ENCODE peak calls at places on chromosomes 6 and 20, in four cellular contexts. One of them, this sample, is unnamed.

GRCh38 chr6:8057793-8058192 is 6.4 kb downstream of the BLOC1S5 start:
- DNase-seq in K562: no peak
- DNase-seq in HepG2: no peak
- DNase-seq in GM12878: no peak
- DNase-seq in this sample: no peak

GRCh38 chr6:79384845-79385244 is 150.4 kb upstream of the HMGN3 start:
- DNase-seq in K562: no peak
- DNase-seq in HepG2: no peak
- DNase-seq in GM12878: no peak
- DNase-seq in this sample: no peak

GRCh38 chr6:134925800-134926199 is 24.1 kb downstream of the ALDH8A1 start:
- DNase-seq in HepG2: no peak
- DNase-seq in K562: no peak
- DNase-seq in GM12878: no peak
- DNase-seq in this sample: no peak

GRCh38 chr20:57531986-57532566 is 7.1 kb upstream of the CTCFL start:
- DNase-seq in HepG2: peak
- DNase-seq in GM12878: no peak
- DNase-seq in K562: no peak
- DNase-seq in this sample: no peak

GRCh38 chr6:155234687-155235543 is 28.9 kb upstream of the CLDN20 start:
- DNase-seq in K562: no peak
- DNase-seq in GM12878: no peak
- DNase-seq in HepG2: no peak
- DNase-seq in this sample: no peak

GRCh38 chr6:96345501-96345900 is 176.1 kb upstream of the UFL1 start:
- DNase-seq in HepG2: no peak
- DNase-seq in GM12878: no peak
- DNase-seq in K562: no peak
- DNase-seq in this sample: no peak

GRCh38 chr6:151229401-151230276 is 10.1 kb upstream of the AKAP12 start:
- DNase-seq in GM12878: no peak
- DNase-seq in HepG2: no peak
- DNase-seq in K562: peak
- DNase-seq in this sample: no peak

GRCh38 chr6:37381579-37381978 is 27.8 kb downstream of the RNF8 start:
- DNase-seq in GM12878: peak
- DNase-seq in K562: peak
- DNase-seq in HepG2: peak
- DNase-seq in this sample: peak

GRCh38 chr6:55276745-55277627 is 50.3 kb upstream of the GFRAL start:
- DNase-seq in HepG2: peak
- DNase-seq in GM12878: no peak
- DNase-seq in K562: peak
- DNase-seq in this sample: peak

GRCh38 chr20:5448449-5449118 is 131.8 kb upstream of the PROKR2 start:
- DNase-seq in K562: peak
- DNase-seq in GM12878: no peak
- DNase-seq in HepG2: peak
- DNase-seq in this sample: peak

GRCh38 chr20:33769032-33769431 is 37.2 kb downstream of the ZNF341 start:
- DNase-seq in HepG2: no peak
- DNase-seq in GM12878: no peak
- DNase-seq in K562: no peak
- DNase-seq in this sample: no peak

GRCh38 chr20:63628246-63628975 is 1.5 kb upstream of the GMEB2 start:
- DNase-seq in HepG2: peak
- DNase-seq in GM12878: peak
- DNase-seq in K562: peak
- DNase-seq in this sample: no peak

GRCh38 chr6:108408453-108408852 is 113.6 kb downstream of the AFG1L start:
- DNase-seq in GM12878: no peak
- DNase-seq in HepG2: peak
- DNase-seq in K562: no peak
- DNase-seq in this sample: no peak

GRCh38 chr6:143236151-143236788 is 175.6 kb downstream of the AIG1 start:
- DNase-seq in K562: no peak
- DNase-seq in HepG2: no peak
- DNase-seq in GM12878: no peak
- DNase-seq in this sample: peak

DNA sequence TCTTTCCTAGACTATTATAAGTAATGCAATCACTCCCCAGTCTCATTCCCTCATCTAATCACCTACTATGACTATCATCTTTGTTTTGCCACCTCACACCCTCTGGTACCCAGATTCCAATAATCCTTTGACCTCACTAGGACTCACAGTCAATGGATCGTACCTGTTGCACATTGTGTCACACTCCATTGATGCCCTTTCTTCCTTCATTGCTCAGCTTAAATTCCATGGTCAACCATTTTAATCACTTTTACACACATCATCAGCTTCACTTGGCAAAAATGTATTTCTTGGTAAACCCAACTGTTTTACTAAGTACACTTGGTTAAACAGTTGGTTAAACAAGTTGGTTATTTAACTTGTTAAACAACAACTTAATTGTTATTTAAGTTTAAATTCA is 44.0 kb downstream of the CEP162 start:
- DNase-seq in K562: no peak
- DNase-seq in HepG2: no peak
- DNase-seq in GM12878: no peak
- DNase-seq in this sample: no peak
- TF ChIP-seq NR2C2 in K562: no peak
- TF ChIP-seq NR2C2 in HepG2: no peak
- TF ChIP-seq NR2C2 in GM12878: no peak
- TF ChIP-seq NR2C2 in this sample: no peak

DNA sequence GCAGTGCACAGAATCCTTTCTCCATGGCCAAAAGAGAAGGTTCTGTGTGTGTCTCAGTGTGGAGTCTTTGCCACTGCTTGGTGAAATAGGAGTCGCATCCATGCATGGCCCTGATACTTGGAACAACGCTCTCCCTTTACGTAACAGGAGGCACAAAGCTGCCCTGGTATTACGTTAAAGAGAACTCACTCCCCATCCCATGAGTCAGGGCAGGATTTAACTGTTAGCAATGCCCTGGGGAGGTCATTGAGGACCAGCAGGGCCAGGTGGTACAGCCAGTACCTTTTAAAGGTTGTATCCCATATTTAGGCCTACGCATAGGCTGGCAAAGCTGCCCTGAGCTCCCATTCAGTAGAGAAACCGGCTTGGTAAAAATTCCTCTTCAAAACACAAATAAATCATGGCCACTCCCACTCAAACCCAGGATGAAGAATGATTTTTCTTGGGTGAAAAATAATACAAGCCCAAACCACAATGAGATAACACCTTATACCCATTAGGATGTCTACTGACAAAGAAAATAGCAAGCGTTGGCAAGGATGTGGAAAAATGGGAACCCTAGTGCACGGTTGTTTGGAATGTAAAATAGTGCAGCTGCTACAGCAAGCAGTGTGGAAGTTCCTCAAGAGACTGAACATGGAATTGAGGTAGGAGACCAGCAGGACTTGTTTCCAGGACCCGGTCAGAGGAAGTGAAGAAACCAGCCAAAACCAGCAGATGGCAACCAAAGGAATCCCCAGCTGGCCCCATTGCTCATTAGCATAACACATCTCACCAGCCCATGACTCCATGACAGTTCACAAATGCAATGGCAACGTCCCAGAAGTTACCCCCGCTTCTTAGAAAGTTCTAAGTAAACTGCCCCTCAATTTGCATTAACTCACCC is 37.0 kb downstream of the MYLK4 start:
- DNase-seq in K562: no peak
- DNase-seq in GM12878: no peak
- DNase-seq in HepG2: no peak
- DNase-seq in this sample: no peak
- TF ChIP-seq ETV6 in K562: no peak
- TF ChIP-seq ETV6 in GM12878: no peak
- TF ChIP-seq ETV6 in HepG2: no peak
- TF ChIP-seq ETV6 in this sample: no peak

GRCh38 chr20:10508468-10509251 is 73.6 kb downstream of the SLX4IP start:
- DNase-seq in GM12878: no peak
- DNase-seq in K562: no peak
- DNase-seq in HepG2: no peak
- DNase-seq in this sample: no peak

GRCh38 chr20:10511166-10511506 is 76.0 kb downstream of the SLX4IP start:
- DNase-seq in GM12878: no peak
- DNase-seq in HepG2: no peak
- DNase-seq in K562: no peak
- DNase-seq in this sample: no peak

GRCh38 chr20:10511507-10512231 is 76.6 kb downstream of the SLX4IP start:
- DNase-seq in HepG2: peak
- DNase-seq in K562: peak
- DNase-seq in GM12878: peak
- DNase-seq in this sample: peak

GRCh38 chr20:10509411-10509810 is 74.3 kb downstream of the SLX4IP start:
- DNase-seq in K562: no peak
- DNase-seq in HepG2: no peak
- DNase-seq in GM12878: no peak
- DNase-seq in this sample: no peak

DNA sequence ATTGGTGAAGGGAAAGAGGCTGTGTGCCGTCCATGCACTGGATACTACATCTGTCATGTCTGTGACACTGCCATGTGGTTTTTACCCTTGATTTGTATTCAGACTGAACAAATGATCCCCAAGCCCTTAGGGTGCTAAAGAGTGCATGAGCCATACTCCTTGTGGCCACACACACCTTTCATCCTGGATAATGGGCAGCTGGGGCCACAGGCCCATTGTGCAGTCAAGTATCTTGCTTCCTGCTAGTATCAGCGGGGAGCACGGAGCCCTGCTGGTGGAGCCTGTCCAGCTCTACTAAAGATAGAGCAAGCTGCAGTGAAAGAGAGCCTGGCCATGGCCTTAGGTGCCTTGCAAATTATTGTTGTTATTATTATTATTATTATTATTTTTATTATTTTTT is 75.1 kb downstream of the SLX4IP start:
- DNase-seq in K562: no peak
- DNase-seq in HepG2: no peak
- DNase-seq in GM12878: no peak
- DNase-seq in this sample: no peak
- TF ChIP-seq CREM in K562: no peak
- TF ChIP-seq CREM in HepG2: no peak
- TF ChIP-seq CREM in GM12878: no peak
- TF ChIP-seq CREM in this sample: no peak

DNA sequence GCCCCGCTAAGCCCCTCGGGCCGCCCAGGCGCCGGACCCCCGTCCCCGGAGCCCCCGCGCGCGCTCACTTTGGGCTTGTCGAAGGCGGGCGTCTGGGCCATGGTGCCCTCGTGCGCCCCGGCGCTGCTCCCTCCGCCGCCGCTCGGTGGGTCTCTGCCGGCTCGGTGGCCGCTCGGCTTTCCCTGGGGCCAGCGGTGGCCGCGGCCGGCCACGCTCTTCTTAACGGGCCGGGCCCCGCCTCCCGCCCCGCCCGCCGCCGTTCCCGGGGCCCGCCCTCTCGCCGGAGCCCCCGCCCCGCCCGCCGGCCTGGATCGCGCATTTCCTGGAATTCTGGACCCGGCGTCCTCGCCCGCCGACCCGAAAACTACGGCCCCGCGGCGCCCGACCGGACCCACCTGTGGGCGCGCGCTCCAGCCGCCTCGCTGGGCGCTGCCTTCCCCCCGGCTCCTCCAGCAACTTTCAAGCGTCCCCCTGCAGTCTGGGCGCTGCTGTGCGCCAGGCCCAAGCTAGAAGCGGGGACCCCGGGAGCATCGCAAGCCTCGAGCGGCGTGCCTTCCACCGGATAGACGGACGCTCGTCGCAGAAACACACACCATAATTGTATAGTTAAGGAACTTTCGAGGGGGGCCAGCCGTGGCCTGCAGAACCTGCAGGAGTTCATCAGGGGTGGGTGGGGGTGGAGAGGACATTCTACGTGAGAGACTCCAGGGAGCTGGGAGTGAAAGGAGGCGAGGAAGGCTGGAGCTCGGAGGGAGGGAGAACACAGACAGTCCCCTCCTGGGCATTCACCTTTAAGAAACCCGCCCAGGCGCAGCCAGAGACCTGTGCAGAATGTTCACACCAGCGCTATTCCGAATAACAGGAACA is at the start of gene ADA:
- DNase-seq in HepG2: peak
- DNase-seq in GM12878: no peak
- DNase-seq in K562: peak
- DNase-seq in this sample: peak
- TF ChIP-seq NR2C2 in HepG2: peak
- TF ChIP-seq NR2C2 in GM12878: no peak
- TF ChIP-seq NR2C2 in K562: no peak
- TF ChIP-seq NR2C2 in this sample: no peak

DNA sequence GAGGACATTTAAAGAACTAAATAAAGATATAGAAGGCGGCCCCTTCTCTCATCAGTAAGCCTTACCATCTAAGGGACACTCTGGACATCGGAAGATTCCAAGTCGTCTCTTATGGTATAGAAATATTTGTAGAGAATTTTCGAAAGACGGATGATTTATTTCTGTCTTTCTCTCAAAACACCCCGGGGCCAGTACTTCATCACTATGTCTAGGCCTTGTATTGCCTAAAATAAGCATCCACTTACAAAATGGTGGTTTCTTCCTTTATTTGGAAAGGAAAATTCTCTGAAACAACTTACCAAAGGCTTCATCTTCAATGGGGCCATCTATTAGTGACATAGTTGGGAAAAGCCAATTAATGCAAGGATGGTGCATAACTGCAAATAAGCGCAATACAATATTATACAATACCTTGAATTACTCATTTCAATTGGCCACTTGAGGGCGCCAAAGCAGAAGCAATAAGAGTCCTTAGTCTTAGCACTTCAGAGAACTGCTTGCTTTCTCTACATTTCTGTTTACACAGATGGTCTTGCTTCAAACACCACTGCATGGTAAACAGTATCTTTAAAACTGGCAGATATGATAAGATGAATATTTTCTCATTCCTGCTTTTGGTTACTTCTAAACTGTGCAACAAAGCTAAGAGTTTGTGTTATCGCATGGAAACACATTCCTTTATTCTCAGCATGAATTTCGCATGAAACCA is 113.2 kb downstream of the VIP start:
- DNase-seq in GM12878: peak
- DNase-seq in HepG2: peak
- DNase-seq in K562: peak
- DNase-seq in this sample: peak
- TF ChIP-seq ETV6 in GM12878: no peak
- TF ChIP-seq ETV6 in HepG2: no peak
- TF ChIP-seq ETV6 in K562: no peak
- TF ChIP-seq ETV6 in this sample: no peak

DNA sequence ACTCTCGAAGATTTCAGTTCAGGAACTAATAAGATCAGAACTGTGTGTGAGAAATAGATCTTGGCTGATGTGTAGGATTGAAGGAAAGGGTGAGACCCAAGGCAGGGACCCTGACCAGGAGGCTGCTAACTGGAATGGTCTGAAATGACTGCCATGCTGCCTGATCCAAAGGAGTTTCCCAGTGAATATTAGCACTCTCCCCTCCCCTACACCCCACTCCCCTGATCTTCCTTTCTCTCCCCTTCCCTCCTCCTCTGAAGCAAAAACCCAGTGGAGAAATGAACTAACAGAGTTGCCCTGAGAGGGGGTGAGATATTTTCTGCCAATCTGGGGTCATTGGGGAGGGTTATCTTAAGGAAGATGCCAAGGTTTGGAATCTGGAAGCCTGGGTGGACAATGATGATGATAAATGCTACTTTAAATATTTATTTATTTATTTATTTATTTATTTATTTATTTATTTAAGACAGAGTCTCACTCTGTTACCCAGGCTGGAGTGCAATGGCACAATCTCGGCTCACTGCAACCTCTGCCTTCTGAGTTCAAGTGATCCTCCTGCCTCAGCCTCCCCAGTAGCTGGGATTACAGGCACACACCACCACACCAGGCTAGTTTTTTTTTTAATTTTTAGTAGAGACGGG is 371.0 kb upstream of the CHD6 start:
- DNase-seq in K562: no peak
- DNase-seq in GM12878: no peak
- DNase-seq in HepG2: no peak
- DNase-seq in this sample: no peak
- TF ChIP-seq CREM in K562: no peak
- TF ChIP-seq CREM in GM12878: no peak
- TF ChIP-seq CREM in HepG2: no peak
- TF ChIP-seq CREM in this sample: no peak